ENCODE peak calls at places on chromosomes 6 and 20, in seven cellular contexts. One of them, this sample, is unnamed.

GRCh38 chr6:17998442-17998841 is 11.0 kb upstream of the KIF13A start:
- DNase-seq in cardiac fibroblast: no peak
- DNase-seq in choroid plexus epithelial cell: no peak
- DNase-seq in CD8-positive, alpha-beta T cell: no peak
- DNase-seq in H9: no peak
- DNase-seq in tibial nerve: no peak
- DNase-seq in endothelial cell of umbilical vein: no peak
- DNase-seq in this sample: no peak

GRCh38 chr20:6583134-6583738 is 184.2 kb upstream of the BMP2 start:
- DNase-seq in choroid plexus epithelial cell: peak
- DNase-seq in H9: peak
- DNase-seq in CD8-positive, alpha-beta T cell: no peak
- DNase-seq in cardiac fibroblast: peak
- DNase-seq in tibial nerve: peak
- DNase-seq in endothelial cell of umbilical vein: peak
- DNase-seq in this sample: peak

GRCh38 chr6:57048577-57048976 is 2.1 kb downstream of the KIAA1586 start:
- DNase-seq in cardiac fibroblast: no peak
- DNase-seq in tibial nerve: no peak
- DNase-seq in H9: no peak
- DNase-seq in choroid plexus epithelial cell: no peak
- DNase-seq in endothelial cell of umbilical vein: no peak
- DNase-seq in CD8-positive, alpha-beta T cell: no peak
- DNase-seq in this sample: no peak

GRCh38 chr6:80249897-80250296 is 143.4 kb downstream of the BCKDHB start:
- DNase-seq in tibial nerve: no peak
- DNase-seq in H9: no peak
- DNase-seq in cardiac fibroblast: peak
- DNase-seq in endothelial cell of umbilical vein: peak
- DNase-seq in CD8-positive, alpha-beta T cell: no peak
- DNase-seq in choroid plexus epithelial cell: peak
- DNase-seq in this sample: no peak

GRCh38 chr6:111534366-111534765 is 51.3 kb upstream of the REV3L start:
- DNase-seq in tibial nerve: peak
- DNase-seq in H9: no peak
- DNase-seq in CD8-positive, alpha-beta T cell: no peak
- DNase-seq in cardiac fibroblast: peak
- DNase-seq in choroid plexus epithelial cell: peak
- DNase-seq in endothelial cell of umbilical vein: peak
- DNase-seq in this sample: peak

GRCh38 chr20:47007826-47008655 is 113.4 kb downstream of the EYA2 start:
- DNase-seq in endothelial cell of umbilical vein: no peak
- DNase-seq in cardiac fibroblast: no peak
- DNase-seq in choroid plexus epithelial cell: no peak
- DNase-seq in H9: no peak
- DNase-seq in tibial nerve: no peak
- DNase-seq in CD8-positive, alpha-beta T cell: no peak
- DNase-seq in this sample: no peak

GRCh38 chr6:43798688-43799444 is 28.9 kb downstream of the VEGFA start:
- DNase-seq in CD8-positive, alpha-beta T cell: no peak
- DNase-seq in endothelial cell of umbilical vein: peak
- DNase-seq in tibial nerve: no peak
- DNase-seq in choroid plexus epithelial cell: peak
- DNase-seq in H9: no peak
- DNase-seq in cardiac fibroblast: peak
- DNase-seq in this sample: peak

GRCh38 chr20:33349493-33349892 is 51.8 kb downstream of the CDK5RAP1 start:
- DNase-seq in CD8-positive, alpha-beta T cell: no peak
- DNase-seq in cardiac fibroblast: no peak
- DNase-seq in tibial nerve: no peak
- DNase-seq in H9: no peak
- DNase-seq in choroid plexus epithelial cell: no peak
- DNase-seq in endothelial cell of umbilical vein: no peak
- DNase-seq in this sample: no peak

GRCh38 chr6:53250137-53250760 is 98.5 kb downstream of the ELOVL5 start:
- DNase-seq in endothelial cell of umbilical vein: no peak
- DNase-seq in H9: no peak
- DNase-seq in CD8-positive, alpha-beta T cell: no peak
- DNase-seq in choroid plexus epithelial cell: peak
- DNase-seq in cardiac fibroblast: no peak
- DNase-seq in tibial nerve: no peak
- DNase-seq in this sample: no peak

GRCh38 chr6:122059918-122060317 is 339.5 kb upstream of the HSF2 start:
- DNase-seq in CD8-positive, alpha-beta T cell: no peak
- DNase-seq in endothelial cell of umbilical vein: no peak
- DNase-seq in cardiac fibroblast: no peak
- DNase-seq in choroid plexus epithelial cell: no peak
- DNase-seq in tibial nerve: no peak
- DNase-seq in H9: no peak
- DNase-seq in this sample: no peak

GRCh38 chr6:96925290-96925687 is 761 bp downstream of the KLHL32 start:
- DNase-seq in cardiac fibroblast: no peak
- DNase-seq in H9: no peak
- DNase-seq in endothelial cell of umbilical vein: no peak
- DNase-seq in CD8-positive, alpha-beta T cell: no peak
- DNase-seq in tibial nerve: no peak
- DNase-seq in choroid plexus epithelial cell: no peak
- DNase-seq in this sample: no peak

GRCh38 chr6:140071115-140071514 is 696.7 kb upstream of the CITED2 start:
- DNase-seq in endothelial cell of umbilical vein: peak
- DNase-seq in choroid plexus epithelial cell: peak
- DNase-seq in CD8-positive, alpha-beta T cell: no peak
- DNase-seq in cardiac fibroblast: peak
- DNase-seq in H9: no peak
- DNase-seq in tibial nerve: no peak
- DNase-seq in this sample: no peak

GRCh38 chr6:55734256-55734655 is 141.1 kb downstream of the BMP5 start:
- DNase-seq in CD8-positive, alpha-beta T cell: no peak
- DNase-seq in tibial nerve: no peak
- DNase-seq in H9: no peak
- DNase-seq in choroid plexus epithelial cell: peak
- DNase-seq in cardiac fibroblast: no peak
- DNase-seq in endothelial cell of umbilical vein: no peak
- DNase-seq in this sample: no peak

GRCh38 chr6:62324817-62325216 is 38.8 kb upstream of the KHDRBS2 start:
- DNase-seq in choroid plexus epithelial cell: no peak
- DNase-seq in cardiac fibroblast: no peak
- DNase-seq in H9: no peak
- DNase-seq in endothelial cell of umbilical vein: no peak
- DNase-seq in CD8-positive, alpha-beta T cell: no peak
- DNase-seq in tibial nerve: no peak
- DNase-seq in this sample: no peak

GRCh38 chr20:23649242-23649641 is 11.5 kb upstream of the CST3 start:
- DNase-seq in H9: no peak
- DNase-seq in CD8-positive, alpha-beta T cell: no peak
- DNase-seq in cardiac fibroblast: no peak
- DNase-seq in endothelial cell of umbilical vein: no peak
- DNase-seq in choroid plexus epithelial cell: no peak
- DNase-seq in tibial nerve: no peak
- DNase-seq in this sample: no peak

GRCh38 chr6:36368421-36368820 is 19.0 kb downstream of the ETV7 start:
- DNase-seq in CD8-positive, alpha-beta T cell: no peak
- DNase-seq in H9: no peak
- DNase-seq in cardiac fibroblast: no peak
- DNase-seq in endothelial cell of umbilical vein: no peak
- DNase-seq in choroid plexus epithelial cell: no peak
- DNase-seq in tibial nerve: no peak
- DNase-seq in this sample: no peak

GRCh38 chr6:139251377-139252017 is 40.3 kb downstream of the TXLNB start:
- DNase-seq in endothelial cell of umbilical vein: no peak
- DNase-seq in CD8-positive, alpha-beta T cell: no peak
- DNase-seq in H9: no peak
- DNase-seq in cardiac fibroblast: no peak
- DNase-seq in tibial nerve: no peak
- DNase-seq in choroid plexus epithelial cell: no peak
- DNase-seq in this sample: no peak

GRCh38 chr6:29602564-29603361 is 17.8 kb downstream of the OR2H2 start:
- DNase-seq in tibial nerve: no peak
- DNase-seq in H9: peak
- DNase-seq in cardiac fibroblast: peak
- DNase-seq in choroid plexus epithelial cell: peak
- DNase-seq in endothelial cell of umbilical vein: no peak
- DNase-seq in CD8-positive, alpha-beta T cell: no peak
- DNase-seq in this sample: no peak

GRCh38 chr20:42308980-42309524 is 690.9 kb upstream of the CHD6 start:
- DNase-seq in H9: no peak
- DNase-seq in choroid plexus epithelial cell: no peak
- DNase-seq in endothelial cell of umbilical vein: no peak
- DNase-seq in tibial nerve: no peak
- DNase-seq in cardiac fibroblast: no peak
- DNase-seq in CD8-positive, alpha-beta T cell: no peak
- DNase-seq in this sample: no peak

GRCh38 chr20:57435498-57436222 is 44.5 kb downstream of the RBM38 start:
- DNase-seq in cardiac fibroblast: peak
- DNase-seq in choroid plexus epithelial cell: peak
- DNase-seq in H9: peak
- DNase-seq in CD8-positive, alpha-beta T cell: peak
- DNase-seq in endothelial cell of umbilical vein: no peak
- DNase-seq in tibial nerve: no peak
- DNase-seq in this sample: peak

DNA sequence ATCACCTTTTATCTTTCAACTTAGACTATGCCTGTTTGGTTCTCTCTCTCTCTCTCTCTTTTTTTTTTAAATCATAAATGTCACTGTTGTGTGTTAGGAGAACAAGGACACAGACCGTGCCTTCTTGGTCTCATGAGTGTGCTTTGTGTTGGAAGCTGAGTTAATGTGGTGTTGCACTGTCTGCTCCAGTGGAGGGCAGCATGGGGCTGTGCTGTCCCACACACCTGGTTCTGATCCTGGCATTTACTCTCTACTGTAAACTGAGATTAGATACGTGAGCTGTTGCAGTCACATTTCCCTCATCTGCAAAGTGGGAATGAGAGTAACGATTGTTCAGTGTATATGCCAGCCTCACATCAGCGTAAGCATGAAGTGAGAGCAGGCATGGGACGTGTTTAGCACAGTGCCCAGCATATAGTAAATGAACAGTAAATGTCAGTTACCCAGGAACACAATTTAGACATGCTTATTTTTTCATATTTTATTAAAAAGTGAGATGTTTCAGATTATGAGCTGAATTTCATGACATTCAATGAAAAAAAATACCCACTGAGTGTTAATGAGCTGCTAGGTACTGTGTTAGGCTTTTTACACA is 161.1 kb downstream of the FARS2 start:
- DNase-seq in cardiac fibroblast: peak
- DNase-seq in H9: peak
- DNase-seq in choroid plexus epithelial cell: peak
- DNase-seq in CD8-positive, alpha-beta T cell: no peak
- DNase-seq in endothelial cell of umbilical vein: peak
- DNase-seq in tibial nerve: no peak
- DNase-seq in this sample: no peak
- TF ChIP-seq CTCF in cardiac fibroblast: peak
- TF ChIP-seq CTCF in H9: peak
- TF ChIP-seq CTCF in choroid plexus epithelial cell: peak
- TF ChIP-seq CTCF in CD8-positive, alpha-beta T cell: no peak
- TF ChIP-seq CTCF in endothelial cell of umbilical vein: peak
- TF ChIP-seq CTCF in tibial nerve: no peak
- TF ChIP-seq CTCF in this sample: no peak

GRCh38 chr6:141077355-141078333 is 1055.1 kb upstream of the GJE1 start:
- DNase-seq in choroid plexus epithelial cell: peak
- DNase-seq in cardiac fibroblast: peak
- DNase-seq in tibial nerve: no peak
- DNase-seq in H9: peak
- DNase-seq in CD8-positive, alpha-beta T cell: no peak
- DNase-seq in endothelial cell of umbilical vein: no peak
- DNase-seq in this sample: no peak
- TF ChIP-seq CTCF in choroid plexus epithelial cell: peak
- TF ChIP-seq CTCF in cardiac fibroblast: peak
- TF ChIP-seq CTCF in tibial nerve: no peak
- TF ChIP-seq CTCF in H9: peak
- TF ChIP-seq CTCF in CD8-positive, alpha-beta T cell: no peak
- TF ChIP-seq CTCF in endothelial cell of umbilical vein: peak
- TF ChIP-seq CTCF in this sample: no peak

GRCh38 chr6:143953922-143954321 is 54.1 kb downstream of the PLAGL1 start:
- DNase-seq in cardiac fibroblast: no peak
- DNase-seq in choroid plexus epithelial cell: no peak
- DNase-seq in tibial nerve: no peak
- DNase-seq in endothelial cell of umbilical vein: no peak
- DNase-seq in H9: no peak
- DNase-seq in CD8-positive, alpha-beta T cell: no peak
- DNase-seq in this sample: no peak
- TF ChIP-seq CTCF in cardiac fibroblast: no peak
- TF ChIP-seq CTCF in choroid plexus epithelial cell: no peak
- TF ChIP-seq CTCF in tibial nerve: no peak
- TF ChIP-seq CTCF in endothelial cell of umbilical vein: no peak
- TF ChIP-seq CTCF in H9: peak
- TF ChIP-seq CTCF in CD8-positive, alpha-beta T cell: no peak
- TF ChIP-seq CTCF in this sample: no peak

GRCh38 chr6:106547961-106548453 is 81.3 kb downstream of the RTN4IP1 start:
- DNase-seq in H9: no peak
- DNase-seq in endothelial cell of umbilical vein: peak
- DNase-seq in tibial nerve: no peak
- DNase-seq in CD8-positive, alpha-beta T cell: peak
- DNase-seq in cardiac fibroblast: peak
- DNase-seq in choroid plexus epithelial cell: peak
- DNase-seq in this sample: no peak

GRCh38 chr6:106549521-106549920 is 79.8 kb downstream of the RTN4IP1 start:
- DNase-seq in H9: no peak
- DNase-seq in CD8-positive, alpha-beta T cell: no peak
- DNase-seq in choroid plexus epithelial cell: no peak
- DNase-seq in endothelial cell of umbilical vein: no peak
- DNase-seq in cardiac fibroblast: no peak
- DNase-seq in tibial nerve: no peak
- DNase-seq in this sample: no peak

GRCh38 chr6:106547556-106547955 is 81.7 kb downstream of the RTN4IP1 start:
- DNase-seq in CD8-positive, alpha-beta T cell: no peak
- DNase-seq in H9: no peak
- DNase-seq in endothelial cell of umbilical vein: no peak
- DNase-seq in tibial nerve: no peak
- DNase-seq in cardiac fibroblast: no peak
- DNase-seq in choroid plexus epithelial cell: no peak
- DNase-seq in this sample: no peak

GRCh38 chr6:106547053-106547414 is 82.3 kb downstream of the RTN4IP1 start:
- DNase-seq in CD8-positive, alpha-beta T cell: no peak
- DNase-seq in tibial nerve: no peak
- DNase-seq in endothelial cell of umbilical vein: peak
- DNase-seq in cardiac fibroblast: peak
- DNase-seq in choroid plexus epithelial cell: peak
- DNase-seq in H9: no peak
- DNase-seq in this sample: no peak

DNA sequence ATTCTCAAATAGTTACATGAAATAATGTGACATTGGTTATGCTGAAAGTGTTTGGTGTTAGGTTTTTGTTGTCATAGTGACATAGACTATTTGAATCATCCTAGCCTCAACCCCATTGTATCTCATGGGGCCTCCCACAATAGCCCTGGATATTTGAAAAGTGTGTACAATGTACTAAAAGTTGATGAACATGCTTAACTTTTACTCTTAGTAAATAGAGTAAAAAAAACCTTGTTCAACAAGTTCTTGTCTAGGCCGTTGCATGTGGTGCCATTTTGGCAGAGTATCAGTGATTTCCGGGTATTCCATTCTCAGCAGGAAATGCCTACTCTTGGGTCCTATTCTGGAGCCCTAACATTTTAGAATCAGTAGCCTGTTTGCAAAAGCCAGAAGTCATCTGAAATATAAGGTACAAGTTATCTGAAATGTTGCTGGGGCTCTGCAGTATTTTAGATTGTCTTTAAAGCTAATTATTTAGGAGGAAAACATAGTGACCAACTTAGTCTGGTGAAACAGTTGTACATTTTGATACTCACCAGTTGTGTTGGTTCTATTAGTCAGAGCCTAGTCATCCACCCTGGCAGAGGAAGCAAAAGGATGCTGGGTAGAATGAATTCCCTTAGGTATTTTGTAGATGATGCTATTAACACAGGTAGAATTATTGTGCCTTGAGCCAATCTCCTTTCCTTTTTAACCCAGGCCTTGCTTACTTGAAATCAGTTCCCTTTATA is 82.8 kb downstream of the RTN4IP1 start:
- DNase-seq in endothelial cell of umbilical vein: no peak
- DNase-seq in CD8-positive, alpha-beta T cell: no peak
- DNase-seq in cardiac fibroblast: peak
- DNase-seq in H9: no peak
- DNase-seq in choroid plexus epithelial cell: peak
- DNase-seq in tibial nerve: no peak
- DNase-seq in this sample: no peak
- TF ChIP-seq CTCF in endothelial cell of umbilical vein: no peak
- TF ChIP-seq CTCF in CD8-positive, alpha-beta T cell: no peak
- TF ChIP-seq CTCF in cardiac fibroblast: no peak
- TF ChIP-seq CTCF in H9: no peak
- TF ChIP-seq CTCF in choroid plexus epithelial cell: no peak
- TF ChIP-seq CTCF in tibial nerve: no peak
- TF ChIP-seq CTCF in this sample: no peak